ENCODE peak calls at places on chromosomes 4 and X, in eight cellular contexts. Z is upper lobe of right lung; W is HFF-Myc; D is uterus; U is upper lobe of left lung; O is ovary; G is WERI-Rb-1; S is CD4-positive, alpha-beta T cell. Q is an unnamed sample.

GRCh38 chr4:188023682-188024081 is 28.1 kb downstream of the ZFP42 start:
- DNase-seq in Z (no peak), W (no peak), D (no peak), U (no peak), O (no peak), G (no peak), S (no peak), Q (no peak)

GRCh38 chr4:45471335-45471734 is 652.5 kb downstream of the GABRG1 start:
- DNase-seq in Z (no peak), W (no peak), D (no peak), U (no peak), O (no peak), G (no peak), S (no peak), Q (no peak)

GRCh38 chr4:23105759-23106370 is 413.1 kb downstream of the GBA3 start:
- DNase-seq in Z (no peak), W (no peak), D (no peak), U (no peak), O (no peak), G (no peak), S (no peak), Q (no peak)

GRCh38 chr4:117965608-117966007 is 68.7 kb upstream of the NDST3 start:
- DNase-seq in Z (no peak), W (no peak), D (no peak), U (no peak), O (no peak), G (peak), S (no peak), Q (no peak)

GRCh38 chrX:1336331-1337143 is at the start of gene IL3RA:
- DNase-seq in Z (no peak), W (no peak), D (no peak), U (peak), O (no peak), G (no peak), S (no peak), Q (peak)

GRCh38 chrX:154483325-154483724 is 3.1 kb downstream of the UBL4A start:
- DNase-seq in Z (no peak), W (no peak), D (no peak), U (no peak), O (no peak), G (no peak), S (no peak), Q (no peak)

GRCh38 chr4:74948279-74948678 is 15.4 kb downstream of the PARM1 start:
- DNase-seq in Z (no peak), W (no peak), D (no peak), U (no peak), O (no peak), G (no peak), S (no peak), Q (no peak)

GRCh38 chr4:7861440-7861881 is 78.2 kb downstream of the AFAP1 start:
- DNase-seq in Z (no peak), W (peak), D (no peak), U (no peak), O (no peak), G (no peak), S (no peak), Q (peak)

GRCh38 chr4:33453436-33453835 is 2733.3 kb downstream of the PCDH7 start:
- DNase-seq in Z (no peak), W (no peak), D (no peak), U (no peak), O (no peak), G (no peak), S (no peak), Q (no peak)

GRCh38 chrX:25853002-25853479 is 285.1 kb upstream of the MAGEB18 start:
- DNase-seq in Z (no peak), W (no peak), D (no peak), U (no peak), O (no peak), G (no peak), S (no peak), Q (no peak)

GRCh38 chrX:25860322-25860721 is 277.8 kb upstream of the MAGEB18 start:
- DNase-seq in Z (no peak), W (no peak), D (no peak), U (no peak), O (no peak), G (no peak), S (no peak), Q (no peak)

GRCh38 chrX:25858273-25858880 is 279.8 kb upstream of the MAGEB18 start:
- DNase-seq in Z (no peak), W (no peak), D (no peak), U (no peak), O (no peak), G (no peak), S (no peak), Q (peak)
- TF ChIP-seq CTCF in Z (no peak), W (no peak), D (no peak), U (no peak), O (no peak), G (no peak), S (no peak), Q (no peak)

DNA sequence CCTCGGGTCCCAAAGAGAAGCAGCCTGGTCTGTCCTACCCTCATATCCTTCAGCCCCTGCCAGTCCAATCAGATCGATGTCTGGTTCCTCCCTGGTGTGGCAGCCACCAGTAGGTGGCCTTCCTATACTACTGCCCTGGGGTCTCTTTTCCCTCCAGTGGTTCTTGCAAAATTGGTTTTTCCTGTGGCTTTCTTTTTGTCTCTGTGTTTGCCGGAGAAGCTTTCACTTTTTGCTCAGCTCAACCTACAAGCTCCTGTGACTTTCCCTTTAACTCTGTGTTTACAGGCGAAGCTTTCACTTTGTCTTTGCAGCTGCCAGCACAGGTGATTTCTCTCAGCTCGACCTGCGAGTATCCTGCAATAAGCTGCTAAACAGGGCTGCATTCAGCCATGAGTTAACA is 46.8 kb downstream of the UGT2A3 start:
- DNase-seq in Z (no peak), W (no peak), D (no peak), U (no peak), O (no peak), G (no peak), S (no peak), Q (no peak)
- TF ChIP-seq CTCF in Z (no peak), W (no peak), D (no peak), U (no peak), O (no peak), G (peak), S (no peak), Q (no peak)

GRCh38 chr4:10186228-10187214 is 69.9 kb upstream of the WDR1 start:
- DNase-seq in Z (no peak), W (no peak), D (no peak), U (no peak), O (no peak), G (peak), S (no peak), Q (no peak)
- TF ChIP-seq CTCF in Z (no peak), W (no peak), D (no peak), U (no peak), O (no peak), G (peak), S (no peak), Q (no peak)

GRCh38 chrX:116490091-116490490 is 27.3 kb upstream of the CT83 start:
- DNase-seq in Z (no peak), W (no peak), D (no peak), U (no peak), O (no peak), G (no peak), S (no peak), Q (peak)
- TF ChIP-seq CTCF in Z (peak), W (no peak), D (no peak), U (no peak), O (no peak), G (no peak), S (no peak), Q (no peak)

GRCh38 chrX:150451953-150452352 is 88.8 kb downstream of the MAMLD1 start:
- DNase-seq in Z (no peak), W (no peak), D (no peak), U (no peak), O (no peak), G (no peak), S (no peak), Q (no peak)

GRCh38 chrX:150446995-150447394 is 83.9 kb downstream of the MAMLD1 start:
- DNase-seq in Z (no peak), W (no peak), D (no peak), U (no peak), O (no peak), G (no peak), S (no peak), Q (peak)

GRCh38 chrX:150446151-150446550 is 83.0 kb downstream of the MAMLD1 start:
- DNase-seq in Z (no peak), W (no peak), D (no peak), U (no peak), O (no peak), G (peak), S (no peak), Q (no peak)

GRCh38 chrX:150450519-150451177 is 87.5 kb downstream of the MAMLD1 start:
- DNase-seq in Z (no peak), W (no peak), D (no peak), U (no peak), O (no peak), G (no peak), S (no peak), Q (no peak)

GRCh38 chrX:150449313-150449712 is 86.2 kb downstream of the MAMLD1 start:
- DNase-seq in Z (no peak), W (no peak), D (no peak), U (no peak), O (no peak), G (no peak), S (no peak), Q (no peak)
- TF ChIP-seq CTCF in Z (no peak), W (no peak), D (no peak), U (no peak), O (no peak), G (peak), S (no peak), Q (no peak)

GRCh38 chrX:34893741-34894140 is 48.9 kb upstream of the FAM47B start:
- DNase-seq in Z (no peak), W (no peak), D (no peak), U (no peak), O (no peak), G (no peak), S (no peak), Q (no peak)
- TF ChIP-seq CTCF in Z (peak), W (no peak), D (no peak), U (no peak), O (no peak), G (no peak), S (no peak), Q (no peak)

GRCh38 chr4:183260491-183261151 is 59.5 kb downstream of the CLDN22 start:
- DNase-seq in Z (no peak), W (no peak), D (no peak), U (peak), O (no peak), G (no peak), S (no peak), Q (no peak)

GRCh38 chr4:183264614-183265013 is 55.5 kb downstream of the CLDN22 start:
- DNase-seq in Z (no peak), W (no peak), D (no peak), U (no peak), O (no peak), G (no peak), S (no peak), Q (peak)

GRCh38 chr4:183261953-183262775 is 57.9 kb downstream of the CLDN22 start:
- DNase-seq in Z (peak), W (peak), D (peak), U (peak), O (peak), G (peak), S (peak), Q (peak)

GRCh38 chr4:183266386-183266785 is 53.7 kb downstream of the CLDN22 start:
- DNase-seq in Z (no peak), W (no peak), D (no peak), U (no peak), O (no peak), G (no peak), S (no peak), Q (no peak)

GRCh38 chr4:183262776-183263100 is 57.3 kb downstream of the CLDN22 start:
- DNase-seq in Z (no peak), W (no peak), D (no peak), U (no peak), O (no peak), G (no peak), S (no peak), Q (peak)
- TF ChIP-seq CTCF in Z (no peak), W (no peak), D (no peak), U (no peak), O (no peak), G (no peak), S (no peak), Q (no peak)

Q was measured in fibroblast of villous mesenchyme.